ENCODE peak calls at places on chromosomes 6 and 20, in six cellular contexts. C, M, V, P, G and E are unnamed samples.

GRCh38 chr6:40552926-40553325 is 34.2 kb downstream of the LRFN2 start:
- DNase-seq in C (no peak), M (no peak), V (no peak), P (no peak), G (no peak), E (no peak)

GRCh38 chr6:169930799-169931198 is 179.4 kb downstream of the ERMARD start:
- DNase-seq in C (no peak), M (peak; percentile 2), V (peak; percentile 83), P (no peak), G (no peak), E (no peak)

GRCh38 chr20:878511-879307 is 37.4 kb downstream of the ANGPT4 start:
- DNase-seq in C (peak; percentile 33), M (no peak), V (peak; percentile 88), P (peak; percentile 34), G (no peak), E (peak; percentile 22)

GRCh38 chr20:20440473-20440872 is 72.6 kb downstream of the INSM1 start:
- DNase-seq in C (no peak), M (no peak), V (no peak), P (no peak), G (no peak), E (no peak)

GRCh38 chr20:44695295-44696230 is 19.6 kb upstream of the CCN5 start:
- DNase-seq in C (no peak), M (no peak), V (peak; percentile 20), P (peak; percentile 27), G (no peak), E (no peak)

GRCh38 chr6:15242937-15243614 is 2.8 kb upstream of the JARID2 start:
- DNase-seq in C (no peak), M (no peak), V (peak; percentile 65), P (no peak), G (no peak), E (no peak)

GRCh38 chr20:60249436-60249835 is 291.2 kb downstream of the CDH26 start:
- DNase-seq in C (no peak), M (peak; percentile 61), V (no peak), P (no peak), G (no peak), E (no peak)

GRCh38 chr20:63775096-63775978 is 35.8 kb downstream of the SLC2A4RG start:
- DNase-seq in C (no peak), M (no peak), V (peak; percentile 99), P (no peak), G (peak; percentile 55), E (no peak)

GRCh38 chr6:42032366-42032765 is 18.0 kb upstream of the TAF8 start:
- DNase-seq in C (no peak), M (no peak), V (no peak), P (no peak), G (no peak), E (no peak)

GRCh38 chr6:49918787-49919186 is 45.2 kb downstream of the DEFB114 start:
- DNase-seq in C (no peak), M (no peak), V (no peak), P (no peak), G (no peak), E (no peak)

GRCh38 chr6:42387336-42387735 is 64.4 kb downstream of the TRERF1 start:
- DNase-seq in C (no peak), M (no peak), V (no peak), P (no peak), G (no peak), E (peak; percentile 88)

GRCh38 chr6:34642427-34642826 is 54.1 kb downstream of the ILRUN start:
- DNase-seq in C (no peak), M (no peak), V (no peak), P (no peak), G (no peak), E (no peak)

GRCh38 chr20:52494244-52494643 is 302.7 kb upstream of the ZFP64 start:
- DNase-seq in C (no peak), M (peak; percentile 10), V (no peak), P (no peak), G (no peak), E (no peak)

GRCh38 chr6:22247916-22248482 is 48.8 kb downstream of the PRL start:
- DNase-seq in C (no peak), M (no peak), V (no peak), P (no peak), G (no peak), E (peak; percentile 38)

GRCh38 chr20:61954276-61955021 is 111.2 kb downstream of the TAF4 start:
- DNase-seq in C (no peak), M (no peak), V (no peak), P (no peak), G (no peak), E (no peak)

GRCh38 chr20:63606701-63607100 is 20.2 kb downstream of the GMEB2 start:
- DNase-seq in C (no peak), M (no peak), V (no peak), P (no peak), G (no peak), E (no peak)

GRCh38 chr6:151004415-151005024 is 139.0 kb downstream of the MTHFD1L start:
- DNase-seq in C (peak; percentile 24), M (peak; percentile 75), V (no peak), P (no peak), G (peak; percentile 51), E (no peak)
- H3K4me3 ChIP-seq in C (no peak overlapping the region), M (no peak overlapping the region), V (no peak overlapping the region), P (no peak overlapping the region), G (no peak overlapping the region), E (no peak overlapping the region)

DNA sequence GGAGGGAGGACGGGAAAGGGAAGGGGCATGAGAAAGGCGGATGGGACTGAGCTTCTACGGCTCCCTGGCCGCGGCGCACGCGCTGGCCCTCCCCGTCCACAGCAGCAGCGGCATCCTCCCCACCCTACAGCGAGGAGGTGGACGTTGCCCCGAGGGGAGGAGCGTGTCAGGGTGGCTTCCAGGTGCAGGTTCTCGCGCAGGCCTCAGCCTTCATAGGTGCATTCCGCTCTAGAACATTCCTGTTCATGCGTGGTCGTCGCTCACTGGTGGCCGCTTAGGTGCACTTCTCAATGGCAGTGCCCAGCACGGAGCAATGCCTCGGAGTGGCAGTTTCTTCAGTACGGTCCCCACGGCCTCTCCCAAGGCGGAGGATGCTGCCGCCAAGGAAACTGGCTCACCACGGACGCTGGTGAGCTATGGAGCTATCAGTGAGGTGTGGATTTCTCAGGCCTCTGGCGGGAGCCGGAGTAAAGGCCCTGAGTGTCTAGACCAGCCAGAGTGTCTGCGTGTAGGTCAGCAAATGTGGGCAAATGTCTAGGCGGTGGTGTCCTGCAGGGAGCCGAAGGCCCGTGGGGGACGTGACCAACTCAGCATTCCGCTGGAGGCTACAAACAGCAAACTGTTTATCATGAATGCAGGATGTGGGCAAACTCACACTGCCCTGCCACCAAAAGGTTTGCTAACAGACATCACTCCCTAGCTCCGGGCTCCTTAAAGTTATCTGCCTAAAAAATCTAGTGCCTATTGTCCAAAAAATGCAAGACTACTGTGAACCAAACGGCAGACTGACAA is 29.4 kb upstream of the AFDN start:
- DNase-seq in C (no peak), M (no peak), V (no peak), P (no peak), G (no peak), E (no peak)
- H3K4me3 ChIP-seq in C (peak overlapping the region; percentile 39), M (no peak overlapping the region), V (no peak overlapping the region), P (no peak overlapping the region), G (no peak overlapping the region), E (no peak overlapping the region)

GRCh38 chr6:146915671-146916127 is 288.5 kb upstream of the STXBP5 start:
- DNase-seq in C (no peak), M (peak; percentile 16), V (no peak), P (no peak), G (no peak), E (no peak)
- H3K4me3 ChIP-seq in C (no peak overlapping the region), M (no peak overlapping the region), V (no peak overlapping the region), P (no peak overlapping the region), G (no peak overlapping the region), E (no peak overlapping the region)

DNA sequence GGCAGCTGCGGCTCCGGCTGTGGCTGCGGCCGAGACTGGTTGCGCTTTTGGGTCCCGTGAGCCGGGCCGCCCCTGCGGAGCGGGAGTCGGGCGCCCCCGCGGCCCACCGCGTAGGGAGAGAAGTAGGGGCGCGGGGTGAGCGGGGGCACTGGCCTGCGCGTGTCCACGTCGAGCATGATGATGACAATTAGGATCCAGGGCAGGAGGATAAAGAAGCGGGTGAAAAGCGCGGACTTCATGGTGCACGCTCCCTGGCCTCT is 739 bp downstream of the B3GAT2 start:
- DNase-seq in C (no peak), M (no peak), V (no peak), P (no peak), G (no peak), E (no peak)
- H3K4me3 ChIP-seq in C (peak overlapping the region; percentile 58), M (peak overlapping the region; percentile 58), V (peak overlapping the region; percentile 49), P (peak overlapping the region; percentile 74), G (peak overlapping the region; percentile 25), E (no peak overlapping the region)